ENCODE peak calls at places on chromosomes 11 and 22, in eight cellular contexts. One of them, this sample, is unnamed.

GRCh38 chr11:2199466-2200341 is 28.1 kb upstream of the TH start:
- DNase-seq in HepG2: no peak
- DNase-seq in Panc1: no peak
- DNase-seq in AG10803: no peak
- DNase-seq in NB4: no peak
- DNase-seq in dorsolateral prefrontal cortex: no peak
- DNase-seq in endodermal cell: no peak
- DNase-seq in A549: no peak
- DNase-seq in this sample: no peak

GRCh38 chr11:121249039-121249663 is 43.4 kb upstream of the SC5D start:
- DNase-seq in NB4: peak; percentile 40
- DNase-seq in Panc1: peak; percentile 17
- DNase-seq in HepG2: peak; percentile 23
- DNase-seq in A549: peak; percentile 31
- DNase-seq in dorsolateral prefrontal cortex: no peak
- DNase-seq in endodermal cell: peak; percentile 53
- DNase-seq in AG10803: peak; percentile 51
- DNase-seq in this sample: no peak

GRCh38 chr22:29011200-29011867 is 50.3 kb downstream of the C22orf31 start:
- DNase-seq in dorsolateral prefrontal cortex: no peak
- DNase-seq in HepG2: no peak
- DNase-seq in Panc1: no peak
- DNase-seq in NB4: no peak
- DNase-seq in AG10803: no peak
- DNase-seq in endodermal cell: peak; percentile 54
- DNase-seq in A549: no peak
- DNase-seq in this sample: no peak

GRCh38 chr11:69450064-69450856 is 31.2 kb upstream of the LINC01488 start:
- DNase-seq in Panc1: no peak
- DNase-seq in dorsolateral prefrontal cortex: no peak
- DNase-seq in NB4: no peak
- DNase-seq in endodermal cell: no peak
- DNase-seq in AG10803: no peak
- DNase-seq in HepG2: no peak
- DNase-seq in A549: no peak
- DNase-seq in this sample: no peak

GRCh38 chr11:61549177-61549576 is 31.7 kb downstream of the SYT7 start:
- DNase-seq in A549: no peak
- DNase-seq in dorsolateral prefrontal cortex: no peak
- DNase-seq in endodermal cell: no peak
- DNase-seq in NB4: no peak
- DNase-seq in Panc1: no peak
- DNase-seq in AG10803: no peak
- DNase-seq in HepG2: no peak
- DNase-seq in this sample: no peak

GRCh38 chr11:17384002-17384511 is 4.4 kb downstream of the KCNJ11 start:
- DNase-seq in HepG2: peak; percentile 81
- DNase-seq in NB4: peak; percentile 87
- DNase-seq in AG10803: peak; percentile 80
- DNase-seq in endodermal cell: peak; percentile 94
- DNase-seq in A549: peak; percentile 59
- DNase-seq in dorsolateral prefrontal cortex: peak; percentile 79
- DNase-seq in Panc1: peak; percentile 56
- DNase-seq in this sample: peak; percentile 26

GRCh38 chr11:103794262-103794661 is 242.2 kb upstream of the DDI1 start:
- DNase-seq in A549: no peak
- DNase-seq in AG10803: peak; percentile 89
- DNase-seq in HepG2: no peak
- DNase-seq in NB4: no peak
- DNase-seq in endodermal cell: no peak
- DNase-seq in dorsolateral prefrontal cortex: no peak
- DNase-seq in Panc1: no peak
- DNase-seq in this sample: no peak

GRCh38 chr11:79400206-79400605 is 40.6 kb downstream of the TENM4 start:
- DNase-seq in AG10803: no peak
- DNase-seq in endodermal cell: no peak
- DNase-seq in HepG2: no peak
- DNase-seq in dorsolateral prefrontal cortex: no peak
- DNase-seq in NB4: no peak
- DNase-seq in Panc1: no peak
- DNase-seq in A549: no peak
- DNase-seq in this sample: no peak

GRCh38 chr11:124762624-124763155 is 600 bp upstream of the ESAM start:
- DNase-seq in AG10803: no peak
- DNase-seq in A549: no peak
- DNase-seq in HepG2: no peak
- DNase-seq in Panc1: no peak
- DNase-seq in NB4: no peak
- DNase-seq in endodermal cell: no peak
- DNase-seq in dorsolateral prefrontal cortex: no peak
- DNase-seq in this sample: no peak

GRCh38 chr11:112655386-112655785 is 305.8 kb upstream of the NCAM1 start:
- DNase-seq in AG10803: peak; percentile 96
- DNase-seq in endodermal cell: no peak
- DNase-seq in dorsolateral prefrontal cortex: peak; percentile 75
- DNase-seq in HepG2: no peak
- DNase-seq in NB4: no peak
- DNase-seq in Panc1: no peak
- DNase-seq in A549: no peak
- DNase-seq in this sample: no peak
- TF ChIP-seq CTCF in AG10803: no peak
- TF ChIP-seq CTCF in endodermal cell: peak; percentile 17
- TF ChIP-seq CTCF in dorsolateral prefrontal cortex: peak; percentile 62
- TF ChIP-seq CTCF in HepG2: peak; percentile 9
- TF ChIP-seq CTCF in NB4: no peak
- TF ChIP-seq CTCF in Panc1: peak; percentile 8
- TF ChIP-seq CTCF in A549: no peak
- TF ChIP-seq CTCF in this sample: no peak

GRCh38 chr11:26778000-26778757 is 56.3 kb upstream of the SLC5A12 start:
- DNase-seq in NB4: no peak
- DNase-seq in Panc1: no peak
- DNase-seq in endodermal cell: no peak
- DNase-seq in AG10803: peak; percentile 94
- DNase-seq in HepG2: no peak
- DNase-seq in dorsolateral prefrontal cortex: no peak
- DNase-seq in A549: no peak
- DNase-seq in this sample: peak; percentile 82
- H3K4me3 ChIP-seq in NB4: no peak overlapping the region
- H3K4me3 ChIP-seq in Panc1: no peak overlapping the region
- H3K4me3 ChIP-seq in endodermal cell: no peak overlapping the region
- H3K4me3 ChIP-seq in AG10803: peak overlapping the region; percentile 32
- H3K4me3 ChIP-seq in HepG2: no peak overlapping the region
- H3K4me3 ChIP-seq in dorsolateral prefrontal cortex: no peak overlapping the region
- H3K4me3 ChIP-seq in A549: no peak overlapping the region
- H3K4me3 ChIP-seq in this sample: peak overlapping the region; percentile 19

DNA sequence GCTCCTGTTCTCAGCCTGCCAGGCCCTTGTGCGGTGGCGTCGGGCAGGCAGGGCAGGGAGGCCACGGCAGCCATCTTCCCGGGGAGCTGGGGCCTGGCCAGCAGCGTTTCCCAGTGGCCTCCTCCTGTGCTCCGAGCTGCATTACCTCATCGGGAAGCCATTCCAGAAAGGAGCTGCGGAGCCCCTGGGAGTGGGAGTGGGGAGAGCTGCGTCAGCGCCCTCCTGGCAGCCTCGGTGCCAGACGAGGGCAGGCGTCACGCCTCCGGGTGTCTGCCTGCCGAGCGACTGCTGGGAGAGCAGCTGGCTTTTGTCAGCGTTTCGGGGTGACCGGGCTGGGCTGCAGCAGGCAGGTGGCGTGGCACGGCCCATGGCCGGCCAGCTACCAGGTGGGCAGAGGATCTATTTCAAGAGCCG is 30.9 kb upstream of the WNT7B start:
- DNase-seq in dorsolateral prefrontal cortex: peak; percentile 82
- DNase-seq in endodermal cell: no peak
- DNase-seq in HepG2: no peak
- DNase-seq in Panc1: no peak
- DNase-seq in NB4: no peak
- DNase-seq in A549: no peak
- DNase-seq in AG10803: peak; percentile 96
- DNase-seq in this sample: peak; percentile 38
- TF ChIP-seq CTCF in dorsolateral prefrontal cortex: no peak
- TF ChIP-seq CTCF in endodermal cell: no peak
- TF ChIP-seq CTCF in HepG2: no peak
- TF ChIP-seq CTCF in Panc1: no peak
- TF ChIP-seq CTCF in NB4: no peak
- TF ChIP-seq CTCF in A549: no peak
- TF ChIP-seq CTCF in AG10803: no peak
- TF ChIP-seq CTCF in this sample: no peak

GRCh38 chr11:67262731-67263675 is 3.3 kb upstream of the GRK2 start:
- DNase-seq in NB4: peak; percentile 92
- DNase-seq in dorsolateral prefrontal cortex: peak; percentile 86
- DNase-seq in AG10803: peak; percentile 85
- DNase-seq in HepG2: peak; percentile 68
- DNase-seq in A549: peak; percentile 98
- DNase-seq in endodermal cell: peak; percentile 94
- DNase-seq in Panc1: no peak
- DNase-seq in this sample: no peak

GRCh38 chr11:67261635-67261941 is 4.7 kb upstream of the GRK2 start:
- DNase-seq in endodermal cell: no peak
- DNase-seq in Panc1: no peak
- DNase-seq in A549: no peak
- DNase-seq in HepG2: no peak
- DNase-seq in NB4: no peak
- DNase-seq in AG10803: no peak
- DNase-seq in dorsolateral prefrontal cortex: no peak
- DNase-seq in this sample: no peak

GRCh38 chr11:67264260-67264659 is 2.0 kb upstream of the GRK2 start:
- DNase-seq in NB4: no peak
- DNase-seq in HepG2: no peak
- DNase-seq in AG10803: no peak
- DNase-seq in Panc1: no peak
- DNase-seq in dorsolateral prefrontal cortex: no peak
- DNase-seq in endodermal cell: no peak
- DNase-seq in A549: no peak
- DNase-seq in this sample: no peak

GRCh38 chr11:67260406-67260805 is 5.9 kb upstream of the GRK2 start:
- DNase-seq in HepG2: no peak
- DNase-seq in endodermal cell: no peak
- DNase-seq in dorsolateral prefrontal cortex: peak; percentile 35
- DNase-seq in NB4: no peak
- DNase-seq in Panc1: no peak
- DNase-seq in AG10803: no peak
- DNase-seq in A549: no peak
- DNase-seq in this sample: no peak

GRCh38 chr11:67261942-67262681 is 4.2 kb upstream of the GRK2 start:
- DNase-seq in NB4: no peak
- DNase-seq in AG10803: no peak
- DNase-seq in endodermal cell: no peak
- DNase-seq in A549: no peak
- DNase-seq in HepG2: no peak
- DNase-seq in dorsolateral prefrontal cortex: peak; percentile 43
- DNase-seq in Panc1: no peak
- DNase-seq in this sample: no peak
- H3K4me3 ChIP-seq in NB4: no peak overlapping the region
- H3K4me3 ChIP-seq in AG10803: no peak overlapping the region
- H3K4me3 ChIP-seq in endodermal cell: no peak overlapping the region
- H3K4me3 ChIP-seq in A549: no peak overlapping the region
- H3K4me3 ChIP-seq in HepG2: no peak overlapping the region
- H3K4me3 ChIP-seq in dorsolateral prefrontal cortex: peak overlapping the region; percentile 53
- H3K4me3 ChIP-seq in Panc1: peak overlapping the region; percentile 57
- H3K4me3 ChIP-seq in this sample: no peak overlapping the region

GRCh38 chr22:46846832-46847355 is 84.4 kb downstream of the TBC1D22A start:
- DNase-seq in endodermal cell: peak; percentile 20
- DNase-seq in dorsolateral prefrontal cortex: no peak
- DNase-seq in HepG2: no peak
- DNase-seq in NB4: no peak
- DNase-seq in Panc1: no peak
- DNase-seq in A549: no peak
- DNase-seq in AG10803: no peak
- DNase-seq in this sample: no peak

GRCh38 chr22:46846154-46846831 is 83.8 kb downstream of the TBC1D22A start:
- DNase-seq in endodermal cell: peak; percentile 31
- DNase-seq in dorsolateral prefrontal cortex: no peak
- DNase-seq in A549: no peak
- DNase-seq in HepG2: no peak
- DNase-seq in AG10803: no peak
- DNase-seq in Panc1: no peak
- DNase-seq in NB4: no peak
- DNase-seq in this sample: no peak

GRCh38 chr22:46844606-46845210 is 82.3 kb downstream of the TBC1D22A start:
- DNase-seq in A549: no peak
- DNase-seq in Panc1: no peak
- DNase-seq in HepG2: no peak
- DNase-seq in endodermal cell: peak; percentile 38
- DNase-seq in NB4: no peak
- DNase-seq in dorsolateral prefrontal cortex: no peak
- DNase-seq in AG10803: no peak
- DNase-seq in this sample: no peak

GRCh38 chr22:46843691-46844297 is 81.3 kb downstream of the TBC1D22A start:
- DNase-seq in A549: no peak
- DNase-seq in endodermal cell: peak; percentile 28
- DNase-seq in Panc1: no peak
- DNase-seq in AG10803: peak; percentile 81
- DNase-seq in HepG2: no peak
- DNase-seq in NB4: no peak
- DNase-seq in dorsolateral prefrontal cortex: no peak
- DNase-seq in this sample: no peak

GRCh38 chr22:46845281-46846153 is 83.1 kb downstream of the TBC1D22A start:
- DNase-seq in Panc1: no peak
- DNase-seq in dorsolateral prefrontal cortex: peak; percentile 68
- DNase-seq in A549: no peak
- DNase-seq in AG10803: peak; percentile 61
- DNase-seq in NB4: no peak
- DNase-seq in HepG2: no peak
- DNase-seq in endodermal cell: peak; percentile 39
- DNase-seq in this sample: no peak
- TF ChIP-seq CTCF in Panc1: no peak
- TF ChIP-seq CTCF in dorsolateral prefrontal cortex: peak; percentile 56
- TF ChIP-seq CTCF in A549: peak; percentile 28
- TF ChIP-seq CTCF in AG10803: peak; percentile 70
- TF ChIP-seq CTCF in NB4: no peak
- TF ChIP-seq CTCF in HepG2: no peak
- TF ChIP-seq CTCF in endodermal cell: peak; percentile 68
- TF ChIP-seq CTCF in this sample: peak; percentile 11